ENCODE peak calls at places on chromosome 22, in five cellular contexts. E is foreskin melanocyte; G is stimulated activated CD4-positive, alpha-beta T cell treated with anti-CD3 and anti-CD28 coated beads, Interleukin-1b, Interleukin-23, amount 100 ng/mL, for 24 hours; F is astrocyte of the cerebellum; J is C1 segment of cervical spinal cord. S is an unnamed sample.
A peak's percentile ranks its signal among the peaks of the same experiment; 100 is the strongest.

GRCh38 chr22:37768273-37768672 is 39.5 kb upstream of the GCAT start:
- DNase-seq in E (no peak), G (no peak), F (no peak), J (no peak), S (no peak)

GRCh38 chr22:49573109-49573765 is 254.4 kb downstream of the BRD1 start:
- DNase-seq in E (no peak), G (no peak), F (no peak), J (no peak), S (no peak)

GRCh38 chr22:21707677-21708076 is 27.9 kb downstream of the YPEL1 start:
- DNase-seq in E (no peak), G (no peak), F (no peak), J (no peak), S (no peak)

GRCh38 chr22:44569516-44569915 is 71.5 kb upstream of the RTL6 start:
- DNase-seq in E (no peak), G (no peak), F (no peak), J (no peak), S (no peak)

GRCh38 chr22:30400159-30400558 is 3.3 kb downstream of the SEC14L2 start:
- DNase-seq in E (no peak), G (no peak), F (no peak), J (no peak), S (no peak)

GRCh38 chr22:31241936-31242335 is 29.8 kb downstream of the LIMK2 start:
- DNase-seq in E (no peak), G (no peak), F (no peak), J (no peak), S (peak; percentile 60)

GRCh38 chr22:24827305-24827704 is 21.3 kb downstream of the SGSM1 start:
- DNase-seq in E (no peak), G (no peak), F (no peak), J (no peak), S (no peak)

GRCh38 chr22:48886604-48887393 is 940.9 kb downstream of the BRD1 start:
- DNase-seq in E (no peak), G (no peak), F (no peak), J (no peak), S (no peak)

GRCh38 chr22:42300286-42301071 is 30.0 kb upstream of the TCF20 start:
- DNase-seq in E (no peak), G (peak; percentile 23), F (no peak), J (no peak), S (no peak)

GRCh38 chr22:28395920-28396447 is 283.7 kb downstream of the TTC28 start:
- DNase-seq in E (no peak), G (no peak), F (peak; percentile 15), J (no peak), S (peak; percentile 39)

GRCh38 chr22:17754233-17754925 is 19.9 kb downstream of the BID start:
- DNase-seq in E (no peak), G (no peak), F (no peak), J (no peak), S (no peak)

GRCh38 chr22:49773531-49773930 is 54.1 kb downstream of the BRD1 start:
- DNase-seq in E (no peak), G (no peak), F (no peak), J (no peak), S (no peak)

GRCh38 chr22:46054878-46055158 is 77.9 kb upstream of the WNT7B start:
- DNase-seq in E (no peak), G (no peak), F (no peak), J (no peak), S (no peak)

GRCh38 chr22:45962756-45963155 is 14.2 kb downstream of the WNT7B start:
- DNase-seq in E (no peak), G (no peak), F (no peak), J (no peak), S (no peak)